ENCODE peak calls at places on chromosomes 7 and 10, in seven cellular contexts. One of them, this sample, is unnamed.
A peak's percentile ranks its signal among the peaks of the same experiment; 100 is the strongest.

GRCh38 chr10:21536874-21537273 is 2.8 kb downstream of the MLLT10 start:
- DNase-seq in spleen: no peak
- DNase-seq in HL-60: no peak
- DNase-seq in sigmoid colon: no peak
- DNase-seq in GM23338: no peak
- DNase-seq in upper lobe of left lung: no peak
- DNase-seq in H1: no peak
- DNase-seq in this sample: no peak

GRCh38 chr10:5043716-5044115 is 40.1 kb upstream of the AKR1C2 start:
- DNase-seq in spleen: no peak
- DNase-seq in HL-60: no peak
- DNase-seq in sigmoid colon: no peak
- DNase-seq in GM23338: no peak
- DNase-seq in upper lobe of left lung: peak; percentile 90
- DNase-seq in H1: no peak
- DNase-seq in this sample: no peak

GRCh38 chr10:122181901-122182799 is 88.9 kb upstream of the BTBD16 start:
- DNase-seq in spleen: peak; percentile 0
- DNase-seq in HL-60: no peak
- DNase-seq in sigmoid colon: no peak
- DNase-seq in GM23338: peak; percentile 43
- DNase-seq in upper lobe of left lung: no peak
- DNase-seq in H1: no peak
- DNase-seq in this sample: no peak

GRCh38 chr7:137961200-137962177 is 40.4 kb downstream of the CREB3L2 start:
- DNase-seq in spleen: no peak
- DNase-seq in HL-60: no peak
- DNase-seq in sigmoid colon: no peak
- DNase-seq in GM23338: no peak
- DNase-seq in upper lobe of left lung: peak; percentile 40
- DNase-seq in H1: no peak
- DNase-seq in this sample: no peak

GRCh38 chr7:46207931-46208634 is 287.0 kb upstream of the IGFBP3 start:
- DNase-seq in spleen: no peak
- DNase-seq in HL-60: no peak
- DNase-seq in sigmoid colon: no peak
- DNase-seq in GM23338: no peak
- DNase-seq in upper lobe of left lung: no peak
- DNase-seq in H1: no peak
- DNase-seq in this sample: no peak

GRCh38 chr7:94069154-94069739 is 65.1 kb upstream of the BET1 start:
- DNase-seq in spleen: no peak
- DNase-seq in HL-60: no peak
- DNase-seq in sigmoid colon: no peak
- DNase-seq in GM23338: no peak
- DNase-seq in upper lobe of left lung: no peak
- DNase-seq in H1: no peak
- DNase-seq in this sample: no peak

GRCh38 chr10:71536332-71536731 is 139.6 kb downstream of the CDH23 start:
- DNase-seq in spleen: no peak
- DNase-seq in HL-60: no peak
- DNase-seq in sigmoid colon: no peak
- DNase-seq in GM23338: no peak
- DNase-seq in upper lobe of left lung: no peak
- DNase-seq in H1: no peak
- DNase-seq in this sample: no peak

GRCh38 chr7:1943933-1944618 is 274.0 kb downstream of the ELFN1 start:
- DNase-seq in spleen: peak; percentile 68
- DNase-seq in HL-60: no peak
- DNase-seq in sigmoid colon: no peak
- DNase-seq in GM23338: peak; percentile 53
- DNase-seq in upper lobe of left lung: no peak
- DNase-seq in H1: no peak
- DNase-seq in this sample: no peak

GRCh38 chr7:139242741-139243281 is 11.8 kb downstream of the UBN2 start:
- DNase-seq in spleen: no peak
- DNase-seq in HL-60: no peak
- DNase-seq in sigmoid colon: no peak
- DNase-seq in GM23338: no peak
- DNase-seq in upper lobe of left lung: no peak
- DNase-seq in H1: no peak
- DNase-seq in this sample: no peak

GRCh38 chr10:20817116-20817515 is 80.0 kb downstream of the NEBL start:
- DNase-seq in spleen: no peak
- DNase-seq in HL-60: no peak
- DNase-seq in sigmoid colon: no peak
- DNase-seq in GM23338: no peak
- DNase-seq in upper lobe of left lung: no peak
- DNase-seq in H1: no peak
- DNase-seq in this sample: no peak

GRCh38 chr10:73207883-73208282 is 39.2 kb downstream of the DNAJC9 start:
- DNase-seq in spleen: no peak
- DNase-seq in HL-60: no peak
- DNase-seq in sigmoid colon: no peak
- DNase-seq in GM23338: no peak
- DNase-seq in upper lobe of left lung: no peak
- DNase-seq in H1: no peak
- DNase-seq in this sample: no peak

GRCh38 chr7:139915864-139916716 is 87.0 kb downstream of the TBXAS1 start:
- DNase-seq in spleen: no peak
- DNase-seq in HL-60: peak; percentile 68
- DNase-seq in sigmoid colon: no peak
- DNase-seq in GM23338: no peak
- DNase-seq in upper lobe of left lung: peak; percentile 44
- DNase-seq in H1: no peak
- DNase-seq in this sample: peak; percentile 42

GRCh38 chr10:43234471-43235041 is 32.3 kb downstream of the RASGEF1A start:
- DNase-seq in spleen: peak; percentile 56
- DNase-seq in HL-60: no peak
- DNase-seq in sigmoid colon: peak; percentile 37
- DNase-seq in GM23338: no peak
- DNase-seq in upper lobe of left lung: peak; percentile 16
- DNase-seq in H1: no peak
- DNase-seq in this sample: peak; percentile 27

GRCh38 chr7:1966631-1967200 is 266.0 kb downstream of the MAD1L1 start:
- DNase-seq in spleen: peak; percentile 60
- DNase-seq in HL-60: no peak
- DNase-seq in sigmoid colon: no peak
- DNase-seq in GM23338: no peak
- DNase-seq in upper lobe of left lung: no peak
- DNase-seq in H1: no peak
- DNase-seq in this sample: no peak

GRCh38 chr10:121722665-121723064 is 124.4 kb upstream of the FGFR2 start:
- DNase-seq in spleen: no peak
- DNase-seq in HL-60: no peak
- DNase-seq in sigmoid colon: no peak
- DNase-seq in GM23338: no peak
- DNase-seq in upper lobe of left lung: no peak
- DNase-seq in H1: no peak
- DNase-seq in this sample: no peak

GRCh38 chr7:100489824-100490223 is 6.1 kb downstream of the NYAP1 start:
- DNase-seq in spleen: no peak
- DNase-seq in HL-60: peak; percentile 84
- DNase-seq in sigmoid colon: no peak
- DNase-seq in GM23338: peak; percentile 98
- DNase-seq in upper lobe of left lung: no peak
- DNase-seq in H1: peak; percentile 72
- DNase-seq in this sample: no peak

GRCh38 chr10:510415-510881 is 179.0 kb downstream of the DIP2C start:
- DNase-seq in spleen: peak; percentile 46
- DNase-seq in HL-60: no peak
- DNase-seq in sigmoid colon: peak; percentile 90
- DNase-seq in GM23338: no peak
- DNase-seq in upper lobe of left lung: no peak
- DNase-seq in H1: no peak
- DNase-seq in this sample: no peak

GRCh38 chr10:128125416-128125943 is 743 bp downstream of the MKI67 start:
- DNase-seq in spleen: peak; percentile 78
- DNase-seq in HL-60: no peak
- DNase-seq in sigmoid colon: no peak
- DNase-seq in GM23338: no peak
- DNase-seq in upper lobe of left lung: no peak
- DNase-seq in H1: no peak
- DNase-seq in this sample: no peak

GRCh38 chr10:14153570-14154055 is 177.1 kb downstream of the FRMD4A start:
- DNase-seq in spleen: no peak
- DNase-seq in HL-60: no peak
- DNase-seq in sigmoid colon: no peak
- DNase-seq in GM23338: peak; percentile 69
- DNase-seq in upper lobe of left lung: no peak
- DNase-seq in H1: no peak
- DNase-seq in this sample: no peak

GRCh38 chr7:2353650-2354172 is 916 bp upstream of the EIF3B start:
- DNase-seq in spleen: peak; percentile 98
- DNase-seq in HL-60: peak; percentile 93
- DNase-seq in sigmoid colon: peak; percentile 94
- DNase-seq in GM23338: peak; percentile 89
- DNase-seq in upper lobe of left lung: peak; percentile 90
- DNase-seq in H1: peak; percentile 36
- DNase-seq in this sample: peak; percentile 86

GRCh38 chr10:70367195-70367796 is 15.1 kb downstream of the LRRC20 start:
- DNase-seq in spleen: no peak
- DNase-seq in HL-60: no peak
- DNase-seq in sigmoid colon: peak; percentile 46
- DNase-seq in GM23338: no peak
- DNase-seq in upper lobe of left lung: no peak
- DNase-seq in H1: no peak
- DNase-seq in this sample: no peak

GRCh38 chr7:151435103-151435916 is 4.6 kb downstream of the CRYGN start:
- DNase-seq in spleen: no peak
- DNase-seq in HL-60: no peak
- DNase-seq in sigmoid colon: peak; percentile 51
- DNase-seq in GM23338: no peak
- DNase-seq in upper lobe of left lung: no peak
- DNase-seq in H1: no peak
- DNase-seq in this sample: no peak

GRCh38 chr10:69629519-69629896 is 539 bp upstream of the FAM241B start:
- DNase-seq in spleen: no peak
- DNase-seq in HL-60: no peak
- DNase-seq in sigmoid colon: no peak
- DNase-seq in GM23338: no peak
- DNase-seq in upper lobe of left lung: no peak
- DNase-seq in H1: no peak
- DNase-seq in this sample: no peak

GRCh38 chr7:8176370-8177081 is 85.4 kb downstream of the ICA1 start:
- DNase-seq in spleen: peak; percentile 78
- DNase-seq in HL-60: peak; percentile 20
- DNase-seq in sigmoid colon: no peak
- DNase-seq in GM23338: no peak
- DNase-seq in upper lobe of left lung: peak; percentile 35
- DNase-seq in H1: no peak
- DNase-seq in this sample: no peak

GRCh38 chr7:10956528-10956927 is 17.1 kb upstream of the PHF14 start:
- DNase-seq in spleen: no peak
- DNase-seq in HL-60: no peak
- DNase-seq in sigmoid colon: no peak
- DNase-seq in GM23338: no peak
- DNase-seq in upper lobe of left lung: no peak
- DNase-seq in H1: no peak
- DNase-seq in this sample: no peak

GRCh38 chr7:39948375-39948774 is 1.7 kb upstream of the CDK13 start:
- DNase-seq in spleen: peak; percentile 77
- DNase-seq in HL-60: no peak
- DNase-seq in sigmoid colon: no peak
- DNase-seq in GM23338: no peak
- DNase-seq in upper lobe of left lung: no peak
- DNase-seq in H1: no peak
- DNase-seq in this sample: no peak

GRCh38 chr7:39949980-39950472 is at the start of gene CDK13:
- DNase-seq in spleen: peak; percentile 98
- DNase-seq in HL-60: peak; percentile 80
- DNase-seq in sigmoid colon: peak; percentile 84
- DNase-seq in GM23338: peak; percentile 74
- DNase-seq in upper lobe of left lung: peak; percentile 85
- DNase-seq in H1: no peak
- DNase-seq in this sample: peak; percentile 62

GRCh38 chr7:39951156-39951942 is 1.3 kb downstream of the CDK13 start:
- DNase-seq in spleen: peak; percentile 94
- DNase-seq in HL-60: no peak
- DNase-seq in sigmoid colon: peak; percentile 79
- DNase-seq in GM23338: peak; percentile 85
- DNase-seq in upper lobe of left lung: peak; percentile 74
- DNase-seq in H1: no peak
- DNase-seq in this sample: peak; percentile 60

GRCh38 chr7:39950473-39951155 is 558 bp downstream of the CDK13 start:
- DNase-seq in spleen: peak; percentile 95
- DNase-seq in HL-60: peak; percentile 28
- DNase-seq in sigmoid colon: peak; percentile 67
- DNase-seq in GM23338: peak; percentile 30
- DNase-seq in upper lobe of left lung: peak; percentile 40
- DNase-seq in H1: no peak
- DNase-seq in this sample: peak; percentile 60

GRCh38 chr7:39948932-39949928 is 826 bp upstream of the CDK13 start:
- DNase-seq in spleen: peak; percentile 100
- DNase-seq in HL-60: peak; percentile 97
- DNase-seq in sigmoid colon: peak; percentile 99
- DNase-seq in GM23338: peak; percentile 99
- DNase-seq in upper lobe of left lung: peak; percentile 98
- DNase-seq in H1: peak; percentile 99
- DNase-seq in this sample: peak; percentile 99
- H3K27ac ChIP-seq in spleen: peak overlapping the region; percentile 100
- H3K27ac ChIP-seq in HL-60: peak overlapping the region; percentile 99
- H3K27ac ChIP-seq in sigmoid colon: peak overlapping the region; percentile 98
- H3K27ac ChIP-seq in GM23338: peak overlapping the region; percentile 97
- H3K27ac ChIP-seq in upper lobe of left lung: peak overlapping the region; percentile 100
- H3K27ac ChIP-seq in H1: peak overlapping the region; percentile 91
- H3K27ac ChIP-seq in this sample: peak overlapping the region; percentile 96

GRCh38 chr10:62046522-62047239 is 145.2 kb downstream of the ARID5B start:
- DNase-seq in spleen: no peak
- DNase-seq in HL-60: no peak
- DNase-seq in sigmoid colon: peak; percentile 77
- DNase-seq in GM23338: no peak
- DNase-seq in upper lobe of left lung: no peak
- DNase-seq in H1: no peak
- DNase-seq in this sample: no peak
- H3K4me3 ChIP-seq in spleen: no peak overlapping the region
- H3K4me3 ChIP-seq in HL-60: no peak overlapping the region
- H3K4me3 ChIP-seq in sigmoid colon: no peak overlapping the region
- H3K4me3 ChIP-seq in GM23338: no peak overlapping the region
- H3K4me3 ChIP-seq in upper lobe of left lung: no peak overlapping the region
- H3K4me3 ChIP-seq in H1: no peak overlapping the region
- H3K4me3 ChIP-seq in this sample: peak overlapping the region; percentile 66

DNA sequence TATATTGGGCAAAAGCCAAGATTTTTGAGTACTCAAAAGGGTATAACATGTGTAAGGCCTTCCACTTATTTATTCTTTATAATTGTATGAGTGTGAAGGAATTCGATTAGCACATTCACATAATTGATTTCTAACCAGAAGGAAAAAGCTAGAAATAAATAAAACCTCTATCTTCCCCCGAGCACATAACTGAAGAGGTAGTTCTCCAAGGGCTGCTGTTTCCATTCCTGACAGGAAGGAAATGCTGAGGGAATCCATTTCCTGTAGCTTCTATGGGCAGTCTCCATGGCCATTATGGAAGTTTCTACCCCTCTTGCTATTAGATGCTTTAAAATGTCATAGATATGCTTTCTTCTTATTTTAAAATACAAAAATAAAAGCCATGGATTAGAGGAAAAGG is 70.5 kb upstream of the ABCB5 start:
- DNase-seq in spleen: no peak
- DNase-seq in HL-60: no peak
- DNase-seq in sigmoid colon: no peak
- DNase-seq in GM23338: peak; percentile 8
- DNase-seq in upper lobe of left lung: no peak
- DNase-seq in H1: no peak
- DNase-seq in this sample: no peak
- TF ChIP-seq POLR2AphosphoS5 in spleen: no peak
- TF ChIP-seq POLR2AphosphoS5 in HL-60: no peak
- TF ChIP-seq POLR2AphosphoS5 in sigmoid colon: no peak
- TF ChIP-seq POLR2AphosphoS5 in GM23338: no peak
- TF ChIP-seq POLR2AphosphoS5 in upper lobe of left lung: no peak
- TF ChIP-seq POLR2AphosphoS5 in H1: no peak
- TF ChIP-seq POLR2AphosphoS5 in this sample: no peak

GRCh38 chr10:77421576-77421975 is 216.0 kb downstream of the KCNMA1 start:
- DNase-seq in spleen: no peak
- DNase-seq in HL-60: no peak
- DNase-seq in sigmoid colon: no peak
- DNase-seq in GM23338: no peak
- DNase-seq in upper lobe of left lung: no peak
- DNase-seq in H1: no peak
- DNase-seq in this sample: no peak
- H3K27ac ChIP-seq in spleen: no peak overlapping the region
- H3K27ac ChIP-seq in HL-60: no peak overlapping the region
- H3K27ac ChIP-seq in sigmoid colon: peak overlapping the region; percentile 68
- H3K27ac ChIP-seq in GM23338: no peak overlapping the region
- H3K27ac ChIP-seq in upper lobe of left lung: no peak overlapping the region
- H3K27ac ChIP-seq in H1: no peak overlapping the region
- H3K27ac ChIP-seq in this sample: no peak overlapping the region

This sample was measured in breast epithelium.